ENCODE peak calls at places on chromosomes 13 and 19, in ten cellular contexts. One of them, this sample, is unnamed.

GRCh38 chr13:59409211-59409610 is 754.5 kb downstream of the DIAPH3 start:
- DNase-seq in small intestine: no peak
- DNase-seq in transverse colon: peak; percentile 13
- DNase-seq in Karpas-422: no peak
- DNase-seq in endodermal cell: peak; percentile 60
- DNase-seq in IMR-90: peak; percentile 58
- DNase-seq in uterus: peak; percentile 16
- DNase-seq in CD4-positive, CD25-positive, alpha-beta regulatory T cell: no peak
- DNase-seq in GM23248: no peak
- DNase-seq in colonic mucosa: no peak
- DNase-seq in this sample: peak; percentile 17

GRCh38 chr19:48664476-48664875 is 8.3 kb downstream of the NTN5 start:
- DNase-seq in colonic mucosa: no peak
- DNase-seq in IMR-90: no peak
- DNase-seq in endodermal cell: no peak
- DNase-seq in uterus: no peak
- DNase-seq in transverse colon: no peak
- DNase-seq in Karpas-422: no peak
- DNase-seq in small intestine: no peak
- DNase-seq in GM23248: no peak
- DNase-seq in CD4-positive, CD25-positive, alpha-beta regulatory T cell: no peak
- DNase-seq in this sample: no peak

GRCh38 chr13:85833938-85834337 is 34.7 kb upstream of the SLITRK6 start:
- DNase-seq in endodermal cell: no peak
- DNase-seq in small intestine: no peak
- DNase-seq in uterus: no peak
- DNase-seq in CD4-positive, CD25-positive, alpha-beta regulatory T cell: no peak
- DNase-seq in transverse colon: no peak
- DNase-seq in colonic mucosa: no peak
- DNase-seq in Karpas-422: no peak
- DNase-seq in GM23248: no peak
- DNase-seq in IMR-90: no peak
- DNase-seq in this sample: no peak

GRCh38 chr19:42253245-42254082 is 1.5 kb downstream of the ERF start:
- DNase-seq in GM23248: peak; percentile 72
- DNase-seq in endodermal cell: peak; percentile 91
- DNase-seq in transverse colon: peak; percentile 73
- DNase-seq in small intestine: peak; percentile 51
- DNase-seq in colonic mucosa: peak; percentile 78
- DNase-seq in IMR-90: peak; percentile 26
- DNase-seq in CD4-positive, CD25-positive, alpha-beta regulatory T cell: peak; percentile 69
- DNase-seq in Karpas-422: peak; percentile 75
- DNase-seq in uterus: peak; percentile 71
- DNase-seq in this sample: peak; percentile 72

GRCh38 chr13:20654156-20654555 is 49.3 kb upstream of the IL17D start:
- DNase-seq in GM23248: peak; percentile 22
- DNase-seq in transverse colon: no peak
- DNase-seq in colonic mucosa: no peak
- DNase-seq in small intestine: no peak
- DNase-seq in IMR-90: peak; percentile 53
- DNase-seq in uterus: no peak
- DNase-seq in endodermal cell: no peak
- DNase-seq in Karpas-422: no peak
- DNase-seq in CD4-positive, CD25-positive, alpha-beta regulatory T cell: no peak
- DNase-seq in this sample: peak; percentile 1

GRCh38 chr19:39372047-39372802 is 18.7 kb downstream of the PAF1 start:
- DNase-seq in CD4-positive, CD25-positive, alpha-beta regulatory T cell: no peak
- DNase-seq in endodermal cell: no peak
- DNase-seq in IMR-90: peak; percentile 93
- DNase-seq in transverse colon: peak; percentile 57
- DNase-seq in GM23248: peak; percentile 96
- DNase-seq in small intestine: no peak
- DNase-seq in colonic mucosa: peak; percentile 64
- DNase-seq in uterus: peak; percentile 84
- DNase-seq in Karpas-422: no peak
- DNase-seq in this sample: peak; percentile 92

GRCh38 chr19:2140193-2140545 is 11.2 kb downstream of the AP3D1 start:
- DNase-seq in Karpas-422: no peak
- DNase-seq in transverse colon: no peak
- DNase-seq in small intestine: no peak
- DNase-seq in GM23248: no peak
- DNase-seq in CD4-positive, CD25-positive, alpha-beta regulatory T cell: no peak
- DNase-seq in colonic mucosa: no peak
- DNase-seq in endodermal cell: no peak
- DNase-seq in uterus: no peak
- DNase-seq in IMR-90: no peak
- DNase-seq in this sample: no peak

GRCh38 chr13:76741624-76742023 is 144.6 kb downstream of the KCTD12 start:
- DNase-seq in uterus: no peak
- DNase-seq in GM23248: no peak
- DNase-seq in IMR-90: peak; percentile 78
- DNase-seq in endodermal cell: no peak
- DNase-seq in small intestine: no peak
- DNase-seq in Karpas-422: no peak
- DNase-seq in colonic mucosa: no peak
- DNase-seq in transverse colon: no peak
- DNase-seq in CD4-positive, CD25-positive, alpha-beta regulatory T cell: no peak
- DNase-seq in this sample: no peak

DNA sequence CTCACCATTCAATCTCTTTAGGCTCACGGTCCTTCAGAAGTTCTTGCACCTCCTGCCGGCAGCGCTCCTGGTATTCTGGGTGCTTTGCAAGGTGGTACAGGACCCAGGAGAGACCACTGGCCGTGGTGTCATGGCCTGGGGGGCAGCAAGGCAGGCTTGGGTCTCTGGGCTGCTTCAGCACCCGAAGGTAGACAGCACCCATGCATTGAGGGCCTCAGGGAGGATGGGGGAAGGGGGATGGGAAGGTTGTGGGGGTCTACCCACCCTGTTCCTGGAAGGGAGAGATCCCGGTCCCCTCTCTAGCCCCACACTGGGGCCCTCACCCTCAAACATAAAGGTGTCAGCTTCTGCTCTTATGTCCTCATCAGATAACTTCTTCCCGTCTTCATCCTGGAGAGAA is 12.0 kb downstream of the CYP4F2 start:
- DNase-seq in IMR-90: no peak
- DNase-seq in transverse colon: no peak
- DNase-seq in colonic mucosa: no peak
- DNase-seq in GM23248: no peak
- DNase-seq in Karpas-422: no peak
- DNase-seq in uterus: no peak
- DNase-seq in small intestine: no peak
- DNase-seq in endodermal cell: no peak
- DNase-seq in CD4-positive, CD25-positive, alpha-beta regulatory T cell: no peak
- DNase-seq in this sample: no peak
- H3K9me3 ChIP-seq in IMR-90: peaks cover 1% of the 10 kb centered on the region
- H3K9me3 ChIP-seq in transverse colon: no peaks in the 10 kb centered on the region
- H3K9me3 ChIP-seq in colonic mucosa: no peaks in the 10 kb centered on the region
- H3K9me3 ChIP-seq in GM23248: no peaks in the 10 kb centered on the region
- H3K9me3 ChIP-seq in Karpas-422: no peaks in the 10 kb centered on the region
- H3K9me3 ChIP-seq in uterus: no peaks in the 10 kb centered on the region
- H3K9me3 ChIP-seq in small intestine: no peaks in the 10 kb centered on the region
- H3K9me3 ChIP-seq in endodermal cell: peaks cover 67% of the 10 kb centered on the region
- H3K9me3 ChIP-seq in CD4-positive, CD25-positive, alpha-beta regulatory T cell: no peaks in the 10 kb centered on the region
- H3K9me3 ChIP-seq in this sample: no peaks in the 10 kb centered on the region

DNA sequence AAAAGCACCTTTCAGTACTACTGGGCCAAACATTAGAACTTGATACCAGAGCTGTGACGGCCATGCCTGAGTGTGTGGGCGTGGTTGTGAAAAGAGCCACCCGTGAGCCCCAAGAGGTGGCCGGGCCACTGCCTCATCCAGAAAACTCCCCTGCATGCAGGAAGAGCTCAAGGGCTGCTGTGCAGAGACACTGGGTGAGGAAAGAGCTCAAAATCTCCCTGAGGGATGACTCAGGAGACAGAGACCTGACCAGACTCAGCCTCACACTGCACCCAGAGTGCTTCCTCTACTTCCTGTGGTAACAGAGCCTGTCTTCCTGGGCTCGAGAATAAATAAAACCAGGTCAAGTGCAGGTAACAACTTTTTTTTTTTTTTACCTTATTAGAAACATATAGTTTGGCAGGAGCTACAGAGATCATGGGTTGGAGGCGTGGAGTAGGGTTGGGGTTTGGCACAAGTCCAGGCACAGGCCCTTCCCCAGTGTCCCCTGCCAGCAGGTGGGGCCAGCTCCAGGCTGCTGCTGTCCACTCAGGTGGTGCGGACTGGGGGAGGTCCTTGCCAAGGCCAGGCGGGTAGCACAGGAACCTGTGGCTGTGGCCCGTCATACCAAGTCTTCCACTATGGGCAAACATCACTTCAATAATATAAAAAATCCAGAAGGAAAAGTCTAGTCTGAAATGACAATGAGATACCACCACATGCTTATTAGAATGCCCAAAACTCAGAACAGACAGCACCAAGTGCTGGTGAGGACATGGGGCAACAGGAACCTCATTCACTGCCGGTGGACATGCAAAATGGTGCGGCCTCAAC is 25.5 kb downstream of the ELL start:
- DNase-seq in CD4-positive, CD25-positive, alpha-beta regulatory T cell: peak; percentile 72
- DNase-seq in transverse colon: peak; percentile 73
- DNase-seq in colonic mucosa: peak; percentile 60
- DNase-seq in IMR-90: peak; percentile 80
- DNase-seq in small intestine: peak; percentile 65
- DNase-seq in uterus: no peak
- DNase-seq in Karpas-422: no peak
- DNase-seq in endodermal cell: no peak
- DNase-seq in GM23248: peak; percentile 91
- DNase-seq in this sample: peak; percentile 38
- H3K4me1 ChIP-seq in CD4-positive, CD25-positive, alpha-beta regulatory T cell: peaks cover 64% of the 10 kb centered on the region
- H3K4me1 ChIP-seq in transverse colon: peaks cover 59% of the 10 kb centered on the region
- H3K4me1 ChIP-seq in colonic mucosa: peaks cover 25% of the 10 kb centered on the region
- H3K4me1 ChIP-seq in IMR-90: peaks cover 25% of the 10 kb centered on the region
- H3K4me1 ChIP-seq in small intestine: peaks cover 14% of the 10 kb centered on the region
- H3K4me1 ChIP-seq in uterus: no peaks in the 10 kb centered on the region
- H3K4me1 ChIP-seq in Karpas-422: peaks cover 15% of the 10 kb centered on the region
- H3K4me1 ChIP-seq in endodermal cell: no peaks in the 10 kb centered on the region
- H3K4me1 ChIP-seq in GM23248: peaks cover 32% of the 10 kb centered on the region
- H3K4me1 ChIP-seq in this sample: peaks cover 42% of the 10 kb centered on the region

GRCh38 chr13:113915012-113915763 is 51.3 kb upstream of the GAS6 start:
- DNase-seq in endodermal cell: peak; percentile 34
- DNase-seq in Karpas-422: no peak
- DNase-seq in GM23248: no peak
- DNase-seq in CD4-positive, CD25-positive, alpha-beta regulatory T cell: no peak
- DNase-seq in small intestine: no peak
- DNase-seq in transverse colon: no peak
- DNase-seq in uterus: peak; percentile 11
- DNase-seq in colonic mucosa: peak; percentile 8
- DNase-seq in IMR-90: no peak
- DNase-seq in this sample: no peak

GRCh38 chr13:113917096-113917495 is 53.2 kb upstream of the GAS6 start:
- DNase-seq in small intestine: no peak
- DNase-seq in IMR-90: no peak
- DNase-seq in colonic mucosa: peak; percentile 12
- DNase-seq in endodermal cell: peak; percentile 31
- DNase-seq in GM23248: no peak
- DNase-seq in uterus: peak; percentile 16
- DNase-seq in Karpas-422: no peak
- DNase-seq in transverse colon: no peak
- DNase-seq in CD4-positive, CD25-positive, alpha-beta regulatory T cell: no peak
- DNase-seq in this sample: no peak

GRCh38 chr13:113914333-113915011 is 50.6 kb upstream of the GAS6 start:
- DNase-seq in GM23248: no peak
- DNase-seq in CD4-positive, CD25-positive, alpha-beta regulatory T cell: no peak
- DNase-seq in small intestine: no peak
- DNase-seq in Karpas-422: no peak
- DNase-seq in transverse colon: no peak
- DNase-seq in uterus: no peak
- DNase-seq in IMR-90: no peak
- DNase-seq in colonic mucosa: peak; percentile 6
- DNase-seq in endodermal cell: peak; percentile 36
- DNase-seq in this sample: no peak

GRCh38 chr13:113916330-113916815 is 52.5 kb upstream of the GAS6 start:
- DNase-seq in GM23248: peak; percentile 81
- DNase-seq in small intestine: no peak
- DNase-seq in CD4-positive, CD25-positive, alpha-beta regulatory T cell: no peak
- DNase-seq in endodermal cell: no peak
- DNase-seq in transverse colon: no peak
- DNase-seq in colonic mucosa: no peak
- DNase-seq in uterus: peak; percentile 12
- DNase-seq in IMR-90: peak; percentile 60
- DNase-seq in Karpas-422: no peak
- DNase-seq in this sample: peak; percentile 58

GRCh38 chr13:113915786-113916329 is 52.0 kb upstream of the GAS6 start:
- DNase-seq in small intestine: no peak
- DNase-seq in IMR-90: no peak
- DNase-seq in CD4-positive, CD25-positive, alpha-beta regulatory T cell: no peak
- DNase-seq in GM23248: no peak
- DNase-seq in Karpas-422: no peak
- DNase-seq in uterus: peak; percentile 10
- DNase-seq in colonic mucosa: peak; percentile 13
- DNase-seq in transverse colon: no peak
- DNase-seq in endodermal cell: no peak
- DNase-seq in this sample: no peak
- H3K9me3 ChIP-seq in small intestine: no peaks in the 10 kb centered on the region
- H3K9me3 ChIP-seq in IMR-90: peaks cover 6% of the 10 kb centered on the region
- H3K9me3 ChIP-seq in CD4-positive, CD25-positive, alpha-beta regulatory T cell: peaks cover 5% of the 10 kb centered on the region
- H3K9me3 ChIP-seq in GM23248: no peaks in the 10 kb centered on the region
- H3K9me3 ChIP-seq in Karpas-422: no peaks in the 10 kb centered on the region
- H3K9me3 ChIP-seq in uterus: no peaks in the 10 kb centered on the region
- H3K9me3 ChIP-seq in colonic mucosa: no peaks in the 10 kb centered on the region
- H3K9me3 ChIP-seq in transverse colon: no peaks in the 10 kb centered on the region
- H3K9me3 ChIP-seq in endodermal cell: no peaks in the 10 kb centered on the region
- H3K9me3 ChIP-seq in this sample: peaks cover 37% of the 10 kb centered on the region

GRCh38 chr19:33435706-33436359 is 62.3 kb downstream of the CEBPG start:
- DNase-seq in transverse colon: no peak
- DNase-seq in endodermal cell: no peak
- DNase-seq in uterus: no peak
- DNase-seq in CD4-positive, CD25-positive, alpha-beta regulatory T cell: no peak
- DNase-seq in IMR-90: no peak
- DNase-seq in GM23248: no peak
- DNase-seq in colonic mucosa: no peak
- DNase-seq in Karpas-422: no peak
- DNase-seq in small intestine: no peak
- DNase-seq in this sample: no peak

GRCh38 chr19:33431986-33432385 is 58.5 kb downstream of the CEBPG start:
- DNase-seq in IMR-90: no peak
- DNase-seq in colonic mucosa: no peak
- DNase-seq in Karpas-422: no peak
- DNase-seq in endodermal cell: no peak
- DNase-seq in transverse colon: no peak
- DNase-seq in small intestine: no peak
- DNase-seq in CD4-positive, CD25-positive, alpha-beta regulatory T cell: no peak
- DNase-seq in GM23248: no peak
- DNase-seq in uterus: peak; percentile 2
- DNase-seq in this sample: no peak

GRCh38 chr19:33434886-33435705 is 61.6 kb downstream of the CEBPG start:
- DNase-seq in CD4-positive, CD25-positive, alpha-beta regulatory T cell: no peak
- DNase-seq in transverse colon: no peak
- DNase-seq in IMR-90: peak; percentile 32
- DNase-seq in uterus: no peak
- DNase-seq in GM23248: peak; percentile 60
- DNase-seq in colonic mucosa: no peak
- DNase-seq in small intestine: no peak
- DNase-seq in endodermal cell: no peak
- DNase-seq in Karpas-422: no peak
- DNase-seq in this sample: peak; percentile 43

GRCh38 chr19:33432408-33433170 is 59.1 kb downstream of the CEBPG start:
- DNase-seq in uterus: no peak
- DNase-seq in colonic mucosa: no peak
- DNase-seq in endodermal cell: no peak
- DNase-seq in GM23248: no peak
- DNase-seq in IMR-90: no peak
- DNase-seq in Karpas-422: no peak
- DNase-seq in small intestine: no peak
- DNase-seq in transverse colon: no peak
- DNase-seq in CD4-positive, CD25-positive, alpha-beta regulatory T cell: no peak
- DNase-seq in this sample: no peak

GRCh38 chr19:33434090-33434885 is 60.8 kb downstream of the CEBPG start:
- DNase-seq in small intestine: no peak
- DNase-seq in Karpas-422: no peak
- DNase-seq in uterus: no peak
- DNase-seq in colonic mucosa: no peak
- DNase-seq in IMR-90: no peak
- DNase-seq in transverse colon: no peak
- DNase-seq in CD4-positive, CD25-positive, alpha-beta regulatory T cell: no peak
- DNase-seq in endodermal cell: no peak
- DNase-seq in GM23248: no peak
- DNase-seq in this sample: no peak
- H3K4me1 ChIP-seq in small intestine: no peaks in the 10 kb centered on the region
- H3K4me1 ChIP-seq in Karpas-422: no peaks in the 10 kb centered on the region
- H3K4me1 ChIP-seq in uterus: no peaks in the 10 kb centered on the region
- H3K4me1 ChIP-seq in colonic mucosa: no peaks in the 10 kb centered on the region
- H3K4me1 ChIP-seq in IMR-90: peaks cover 6% of the 10 kb centered on the region
- H3K4me1 ChIP-seq in transverse colon: no peaks in the 10 kb centered on the region
- H3K4me1 ChIP-seq in CD4-positive, CD25-positive, alpha-beta regulatory T cell: peaks cover 10% of the 10 kb centered on the region
- H3K4me1 ChIP-seq in endodermal cell: no peaks in the 10 kb centered on the region
- H3K4me1 ChIP-seq in GM23248: peaks cover 6% of the 10 kb centered on the region
- H3K4me1 ChIP-seq in this sample: no peaks in the 10 kb centered on the region

This sample was measured in adipocyte.